ENCODE peak calls at places on chromosome 19, in ten cellular contexts. One of them, this sample, is unnamed.
A peak's percentile ranks its signal among the peaks of the same experiment; 100 is the strongest.

GRCh38 chr19:28915737-28916460 is 297.1 kb downstream of the UQCRFS1 start:
- DNase-seq in colonic mucosa: no peak
- DNase-seq in lower lobe of right lung: no peak
- DNase-seq in adrenal gland: no peak
- DNase-seq in gastrocnemius medialis: no peak
- DNase-seq in amniotic epithelial cell: no peak
- DNase-seq in stimulated activated CD4-positive, alpha-beta T cell treated with anti-CD3 and anti-CD28 coated beads, Interleukin-4, amount 100 ng/mL, for 1 hour: no peak
- DNase-seq in EL: no peak
- DNase-seq in RCC 7860: no peak
- DNase-seq in head of caudate nucleus: no peak
- DNase-seq in this sample: no peak

GRCh38 chr19:15223649-15224371 is 8.4 kb downstream of the EPHX3 start:
- DNase-seq in RCC 7860: no peak
- DNase-seq in amniotic epithelial cell: no peak
- DNase-seq in gastrocnemius medialis: no peak
- DNase-seq in lower lobe of right lung: no peak
- DNase-seq in colonic mucosa: no peak
- DNase-seq in EL: no peak
- DNase-seq in head of caudate nucleus: no peak
- DNase-seq in adrenal gland: no peak
- DNase-seq in stimulated activated CD4-positive, alpha-beta T cell treated with anti-CD3 and anti-CD28 coated beads, Interleukin-4, amount 100 ng/mL, for 1 hour: no peak
- DNase-seq in this sample: no peak

GRCh38 chr19:46218160-46218559 is 11.4 kb upstream of the IGFL1 start:
- DNase-seq in head of caudate nucleus: no peak
- DNase-seq in EL: peak; percentile 18
- DNase-seq in stimulated activated CD4-positive, alpha-beta T cell treated with anti-CD3 and anti-CD28 coated beads, Interleukin-4, amount 100 ng/mL, for 1 hour: peak; percentile 34
- DNase-seq in RCC 7860: no peak
- DNase-seq in adrenal gland: peak; percentile 58
- DNase-seq in colonic mucosa: peak; percentile 24
- DNase-seq in gastrocnemius medialis: no peak
- DNase-seq in amniotic epithelial cell: peak; percentile 41
- DNase-seq in lower lobe of right lung: no peak
- DNase-seq in this sample: no peak

GRCh38 chr19:12788682-12789097 is 2.6 kb upstream of the JUNB start:
- DNase-seq in EL: peak; percentile 77
- DNase-seq in colonic mucosa: peak; percentile 93
- DNase-seq in amniotic epithelial cell: peak; percentile 74
- DNase-seq in stimulated activated CD4-positive, alpha-beta T cell treated with anti-CD3 and anti-CD28 coated beads, Interleukin-4, amount 100 ng/mL, for 1 hour: peak; percentile 52
- DNase-seq in head of caudate nucleus: peak; percentile 68
- DNase-seq in gastrocnemius medialis: peak; percentile 81
- DNase-seq in adrenal gland: peak; percentile 86
- DNase-seq in lower lobe of right lung: peak; percentile 85
- DNase-seq in RCC 7860: peak; percentile 72
- DNase-seq in this sample: no peak

GRCh38 chr19:57850553-57851017 is 926 bp downstream of the ZNF587 start:
- DNase-seq in colonic mucosa: peak; percentile 76
- DNase-seq in stimulated activated CD4-positive, alpha-beta T cell treated with anti-CD3 and anti-CD28 coated beads, Interleukin-4, amount 100 ng/mL, for 1 hour: no peak
- DNase-seq in lower lobe of right lung: no peak
- DNase-seq in EL: peak; percentile 53
- DNase-seq in RCC 7860: peak; percentile 84
- DNase-seq in head of caudate nucleus: no peak
- DNase-seq in gastrocnemius medialis: no peak
- DNase-seq in adrenal gland: no peak
- DNase-seq in amniotic epithelial cell: peak; percentile 41
- DNase-seq in this sample: no peak

GRCh38 chr19:32631381-32631780 is 43.6 kb downstream of the ANKRD27 start:
- DNase-seq in amniotic epithelial cell: peak; percentile 25
- DNase-seq in stimulated activated CD4-positive, alpha-beta T cell treated with anti-CD3 and anti-CD28 coated beads, Interleukin-4, amount 100 ng/mL, for 1 hour: no peak
- DNase-seq in EL: no peak
- DNase-seq in colonic mucosa: no peak
- DNase-seq in head of caudate nucleus: peak; percentile 39
- DNase-seq in lower lobe of right lung: no peak
- DNase-seq in RCC 7860: no peak
- DNase-seq in adrenal gland: no peak
- DNase-seq in gastrocnemius medialis: no peak
- DNase-seq in this sample: no peak

GRCh38 chr19:1252221-1252817 is 3.9 kb downstream of the MIDN start:
- DNase-seq in head of caudate nucleus: peak; percentile 79
- DNase-seq in stimulated activated CD4-positive, alpha-beta T cell treated with anti-CD3 and anti-CD28 coated beads, Interleukin-4, amount 100 ng/mL, for 1 hour: peak; percentile 50
- DNase-seq in lower lobe of right lung: peak; percentile 95
- DNase-seq in colonic mucosa: peak; percentile 85
- DNase-seq in EL: peak; percentile 97
- DNase-seq in gastrocnemius medialis: peak; percentile 93
- DNase-seq in amniotic epithelial cell: peak; percentile 84
- DNase-seq in RCC 7860: peak; percentile 91
- DNase-seq in adrenal gland: peak; percentile 96
- DNase-seq in this sample: peak; percentile 53

GRCh38 chr19:35349614-35350521 is 2.2 kb downstream of the FFAR1 start:
- DNase-seq in EL: no peak
- DNase-seq in RCC 7860: no peak
- DNase-seq in gastrocnemius medialis: no peak
- DNase-seq in adrenal gland: peak; percentile 9
- DNase-seq in stimulated activated CD4-positive, alpha-beta T cell treated with anti-CD3 and anti-CD28 coated beads, Interleukin-4, amount 100 ng/mL, for 1 hour: no peak
- DNase-seq in head of caudate nucleus: no peak
- DNase-seq in colonic mucosa: no peak
- DNase-seq in lower lobe of right lung: peak; percentile 37
- DNase-seq in amniotic epithelial cell: no peak
- DNase-seq in this sample: no peak

GRCh38 chr19:49636230-49636932 is 3.6 kb downstream of the RRAS start:
- DNase-seq in lower lobe of right lung: no peak
- DNase-seq in adrenal gland: no peak
- DNase-seq in amniotic epithelial cell: no peak
- DNase-seq in gastrocnemius medialis: no peak
- DNase-seq in RCC 7860: no peak
- DNase-seq in colonic mucosa: no peak
- DNase-seq in head of caudate nucleus: no peak
- DNase-seq in stimulated activated CD4-positive, alpha-beta T cell treated with anti-CD3 and anti-CD28 coated beads, Interleukin-4, amount 100 ng/mL, for 1 hour: no peak
- DNase-seq in EL: no peak
- DNase-seq in this sample: no peak

GRCh38 chr19:54875506-54875905 is 1.5 kb downstream of the FCAR start:
- DNase-seq in amniotic epithelial cell: no peak
- DNase-seq in stimulated activated CD4-positive, alpha-beta T cell treated with anti-CD3 and anti-CD28 coated beads, Interleukin-4, amount 100 ng/mL, for 1 hour: no peak
- DNase-seq in adrenal gland: no peak
- DNase-seq in lower lobe of right lung: no peak
- DNase-seq in colonic mucosa: no peak
- DNase-seq in RCC 7860: no peak
- DNase-seq in head of caudate nucleus: no peak
- DNase-seq in gastrocnemius medialis: no peak
- DNase-seq in EL: no peak
- DNase-seq in this sample: no peak

GRCh38 chr19:4233282-4233853 is 4.0 kb downstream of the EBI3 start:
- DNase-seq in EL: peak; percentile 44
- DNase-seq in adrenal gland: peak; percentile 37
- DNase-seq in gastrocnemius medialis: no peak
- DNase-seq in stimulated activated CD4-positive, alpha-beta T cell treated with anti-CD3 and anti-CD28 coated beads, Interleukin-4, amount 100 ng/mL, for 1 hour: peak; percentile 72
- DNase-seq in colonic mucosa: peak; percentile 53
- DNase-seq in head of caudate nucleus: peak; percentile 66
- DNase-seq in lower lobe of right lung: peak; percentile 67
- DNase-seq in RCC 7860: peak; percentile 6
- DNase-seq in amniotic epithelial cell: peak; percentile 10
- DNase-seq in this sample: no peak

GRCh38 chr19:13033819-13034611 is 38.7 kb downstream of the NFIX start:
- DNase-seq in colonic mucosa: peak; percentile 89
- DNase-seq in stimulated activated CD4-positive, alpha-beta T cell treated with anti-CD3 and anti-CD28 coated beads, Interleukin-4, amount 100 ng/mL, for 1 hour: peak; percentile 52
- DNase-seq in adrenal gland: peak; percentile 94
- DNase-seq in RCC 7860: peak; percentile 21
- DNase-seq in amniotic epithelial cell: peak; percentile 29
- DNase-seq in gastrocnemius medialis: peak; percentile 90
- DNase-seq in head of caudate nucleus: peak; percentile 79
- DNase-seq in lower lobe of right lung: peak; percentile 79
- DNase-seq in EL: peak; percentile 66
- DNase-seq in this sample: no peak

GRCh38 chr19:10852098-10852800 is 4.0 kb downstream of the C19orf38 start:
- DNase-seq in amniotic epithelial cell: peak; percentile 78
- DNase-seq in gastrocnemius medialis: no peak
- DNase-seq in EL: peak; percentile 87
- DNase-seq in adrenal gland: no peak
- DNase-seq in stimulated activated CD4-positive, alpha-beta T cell treated with anti-CD3 and anti-CD28 coated beads, Interleukin-4, amount 100 ng/mL, for 1 hour: no peak
- DNase-seq in head of caudate nucleus: no peak
- DNase-seq in RCC 7860: peak; percentile 90
- DNase-seq in lower lobe of right lung: no peak
- DNase-seq in colonic mucosa: no peak
- DNase-seq in this sample: no peak

GRCh38 chr19:48630289-48631036 is 6.7 kb downstream of the DBP start:
- DNase-seq in colonic mucosa: peak; percentile 69
- DNase-seq in lower lobe of right lung: peak; percentile 75
- DNase-seq in amniotic epithelial cell: peak; percentile 60
- DNase-seq in adrenal gland: peak; percentile 96
- DNase-seq in RCC 7860: no peak
- DNase-seq in EL: no peak
- DNase-seq in stimulated activated CD4-positive, alpha-beta T cell treated with anti-CD3 and anti-CD28 coated beads, Interleukin-4, amount 100 ng/mL, for 1 hour: no peak
- DNase-seq in gastrocnemius medialis: peak; percentile 75
- DNase-seq in head of caudate nucleus: peak; percentile 49
- DNase-seq in this sample: no peak

GRCh38 chr19:24057144-24057543 is 29.8 kb upstream of the ZNF254 start:
- DNase-seq in amniotic epithelial cell: no peak
- DNase-seq in gastrocnemius medialis: no peak
- DNase-seq in head of caudate nucleus: no peak
- DNase-seq in RCC 7860: no peak
- DNase-seq in lower lobe of right lung: no peak
- DNase-seq in colonic mucosa: no peak
- DNase-seq in stimulated activated CD4-positive, alpha-beta T cell treated with anti-CD3 and anti-CD28 coated beads, Interleukin-4, amount 100 ng/mL, for 1 hour: no peak
- DNase-seq in adrenal gland: no peak
- DNase-seq in EL: no peak
- DNase-seq in this sample: no peak

GRCh38 chr19:41688098-41688497 is at the start of gene CEACAM7:
- DNase-seq in EL: no peak
- DNase-seq in amniotic epithelial cell: no peak
- DNase-seq in adrenal gland: no peak
- DNase-seq in head of caudate nucleus: no peak
- DNase-seq in gastrocnemius medialis: no peak
- DNase-seq in colonic mucosa: peak; percentile 58
- DNase-seq in RCC 7860: no peak
- DNase-seq in stimulated activated CD4-positive, alpha-beta T cell treated with anti-CD3 and anti-CD28 coated beads, Interleukin-4, amount 100 ng/mL, for 1 hour: no peak
- DNase-seq in lower lobe of right lung: no peak
- DNase-seq in this sample: no peak

GRCh38 chr19:8083141-8083540 is 30.6 kb downstream of the CCL25 start:
- DNase-seq in gastrocnemius medialis: no peak
- DNase-seq in RCC 7860: no peak
- DNase-seq in head of caudate nucleus: no peak
- DNase-seq in amniotic epithelial cell: no peak
- DNase-seq in adrenal gland: no peak
- DNase-seq in lower lobe of right lung: no peak
- DNase-seq in colonic mucosa: no peak
- DNase-seq in EL: no peak
- DNase-seq in stimulated activated CD4-positive, alpha-beta T cell treated with anti-CD3 and anti-CD28 coated beads, Interleukin-4, amount 100 ng/mL, for 1 hour: no peak
- DNase-seq in this sample: no peak

GRCh38 chr19:40147693-40148347 is 43.4 kb upstream of the MAP3K10 start:
- DNase-seq in amniotic epithelial cell: peak; percentile 50
- DNase-seq in head of caudate nucleus: no peak
- DNase-seq in gastrocnemius medialis: no peak
- DNase-seq in colonic mucosa: no peak
- DNase-seq in RCC 7860: no peak
- DNase-seq in adrenal gland: peak; percentile 51
- DNase-seq in stimulated activated CD4-positive, alpha-beta T cell treated with anti-CD3 and anti-CD28 coated beads, Interleukin-4, amount 100 ng/mL, for 1 hour: no peak
- DNase-seq in EL: peak; percentile 67
- DNase-seq in lower lobe of right lung: no peak
- DNase-seq in this sample: no peak

GRCh38 chr19:1861599-1862031 is 1.8 kb downstream of the KLF16 start:
- DNase-seq in amniotic epithelial cell: no peak
- DNase-seq in stimulated activated CD4-positive, alpha-beta T cell treated with anti-CD3 and anti-CD28 coated beads, Interleukin-4, amount 100 ng/mL, for 1 hour: no peak
- DNase-seq in gastrocnemius medialis: no peak
- DNase-seq in head of caudate nucleus: no peak
- DNase-seq in adrenal gland: no peak
- DNase-seq in EL: peak; percentile 29
- DNase-seq in RCC 7860: no peak
- DNase-seq in lower lobe of right lung: no peak
- DNase-seq in colonic mucosa: peak; percentile 28
- DNase-seq in this sample: no peak

GRCh38 chr19:39262496-39262895 is 5.7 kb upstream of the IFNL2 start:
- DNase-seq in EL: no peak
- DNase-seq in lower lobe of right lung: no peak
- DNase-seq in amniotic epithelial cell: no peak
- DNase-seq in gastrocnemius medialis: no peak
- DNase-seq in adrenal gland: no peak
- DNase-seq in colonic mucosa: no peak
- DNase-seq in stimulated activated CD4-positive, alpha-beta T cell treated with anti-CD3 and anti-CD28 coated beads, Interleukin-4, amount 100 ng/mL, for 1 hour: no peak
- DNase-seq in head of caudate nucleus: no peak
- DNase-seq in RCC 7860: no peak
- DNase-seq in this sample: no peak

GRCh38 chr19:2476451-2477140 is 669 bp downstream of the GADD45B start:
- DNase-seq in adrenal gland: peak; percentile 60
- DNase-seq in colonic mucosa: peak; percentile 73
- DNase-seq in lower lobe of right lung: peak; percentile 70
- DNase-seq in head of caudate nucleus: peak; percentile 47
- DNase-seq in RCC 7860: peak; percentile 80
- DNase-seq in gastrocnemius medialis: peak; percentile 36
- DNase-seq in EL: peak; percentile 64
- DNase-seq in amniotic epithelial cell: peak; percentile 51
- DNase-seq in stimulated activated CD4-positive, alpha-beta T cell treated with anti-CD3 and anti-CD28 coated beads, Interleukin-4, amount 100 ng/mL, for 1 hour: peak; percentile 77
- DNase-seq in this sample: peak; percentile 50

GRCh38 chr19:39411006-39411831 is 1.2 kb upstream of the PLEKHG2 start:
- DNase-seq in stimulated activated CD4-positive, alpha-beta T cell treated with anti-CD3 and anti-CD28 coated beads, Interleukin-4, amount 100 ng/mL, for 1 hour: no peak
- DNase-seq in adrenal gland: peak; percentile 54
- DNase-seq in amniotic epithelial cell: peak; percentile 61
- DNase-seq in colonic mucosa: peak; percentile 84
- DNase-seq in gastrocnemius medialis: peak; percentile 74
- DNase-seq in RCC 7860: peak; percentile 42
- DNase-seq in head of caudate nucleus: no peak
- DNase-seq in lower lobe of right lung: no peak
- DNase-seq in EL: no peak
- DNase-seq in this sample: no peak

This sample was measured in activated gamma-delta T cell.